ENCODE peak calls at places on chromosome 18, in seven cellular contexts. B, K, S, R, V, Y and E are unnamed samples.

GRCh38 chr18:68244786-68245185 is 470.1 kb downstream of the TMX3 start:
- DNase-seq in B (peak), K (no peak), S (peak), R (no peak), V (no peak), Y (no peak), E (no peak)

GRCh38 chr18:73043231-73044000 is 175.6 kb upstream of the NETO1 start:
- DNase-seq in B (no peak), K (no peak), S (no peak), R (no peak), V (no peak), Y (no peak), E (no peak)

GRCh38 chr18:12432881-12433280 is 25.2 kb downstream of the PRELID3A start:
- DNase-seq in B (no peak), K (no peak), S (no peak), R (no peak), V (no peak), Y (no peak), E (no peak)

GRCh38 chr18:7155887-7156286 is 38.3 kb upstream of the LAMA1 start:
- DNase-seq in B (no peak), K (no peak), S (no peak), R (no peak), V (no peak), Y (no peak), E (no peak)

GRCh38 chr18:24273596-24273995 is 124.0 kb downstream of the OSBPL1A start:
- DNase-seq in B (peak), K (no peak), S (no peak), R (no peak), V (no peak), Y (peak), E (no peak)

GRCh38 chr18:34397286-34397896 is 172.7 kb upstream of the NOL4 start:
- DNase-seq in B (no peak), K (no peak), S (no peak), R (no peak), V (no peak), Y (no peak), E (no peak)

GRCh38 chr18:77254711-77255110 is 5.1 kb downstream of the GALR1 start:
- DNase-seq in B (no peak), K (no peak), S (no peak), R (no peak), V (no peak), Y (peak), E (no peak)

GRCh38 chr18:22872894-22873537 is 60.1 kb upstream of the RBBP8 start:
- DNase-seq in B (no peak), K (no peak), S (no peak), R (no peak), V (no peak), Y (no peak), E (no peak)

GRCh38 chr18:5451871-5452270 is 91.9 kb downstream of the EPB41L3 start:
- DNase-seq in B (no peak), K (no peak), S (no peak), R (no peak), V (no peak), Y (no peak), E (no peak)